ENCODE peak calls at places on chromosomes 4 and X, in four cellular contexts. H is astrocyte, E is IMR-90, I is PC-9. D is an unnamed sample. For H3K36me3, the result is how much of the 10 kb centered on the place peaks cover.

GRCh38 chr4:25580633-25581467 is 74.8 kb upstream of the SLC34A2 start:
- DNase-seq in I (no peak), E (no peak), H (no peak), D (no peak)

GRCh38 chr4:25900310-25900709 is 13.7 kb upstream of the SMIM20 start:
- DNase-seq in H (no peak), E (peak), I (no peak), D (no peak)

GRCh38 chr4:8356856-8357255 is 83.7 kb downstream of the ACOX3 start:
- DNase-seq in E (no peak), I (no peak), H (no peak), D (no peak)

GRCh38 chrX:112941209-112941788 is 100.7 kb upstream of the AMOT start:
- DNase-seq in H (no peak), E (peak), I (no peak), D (no peak)

GRCh38 chrX:72054776-72055495 is 76.8 kb downstream of the RTL5 start:
- DNase-seq in H (no peak), I (no peak), E (no peak), D (no peak)

GRCh38 chr4:94455081-94455480 is 3.3 kb downstream of the PDLIM5 start:
- DNase-seq in H (peak), E (peak), I (no peak), D (peak)

GRCh38 chr4:176444741-176445140 is 125.0 kb downstream of the SPCS3 start:
- DNase-seq in E (peak), I (no peak), H (peak), D (no peak)

GRCh38 chrX:23451266-23451665 is 116.6 kb downstream of the PTCHD1 start:
- DNase-seq in E (no peak), I (no peak), H (no peak), D (no peak)

GRCh38 chrX:55489315-55490009 is at the start of gene USP51:
- DNase-seq in I (no peak), E (peak), H (no peak), D (peak)

GRCh38 chr4:150164055-150164454 is 85.8 kb downstream of the DCLK2 start:
- DNase-seq in I (no peak), E (no peak), H (no peak), D (peak)

GRCh38 chr4:79016878-79017277 is 77.6 kb upstream of the PAQR3 start:
- DNase-seq in E (no peak), I (no peak), H (no peak), D (no peak)

GRCh38 chr4:145681518-145681917 is 1.6 kb downstream of the C4orf51 start:
- DNase-seq in I (no peak), H (no peak), E (no peak), D (no peak)

GRCh38 chr4:61003301-61003700 is 196.8 kb upstream of the ADGRL3 start:
- DNase-seq in I (no peak), H (peak), E (peak), D (no peak)

GRCh38 chr4:1243451-1244080 is 5.4 kb downstream of the CTBP1 start:
- DNase-seq in I (no peak), E (no peak), H (no peak), D (no peak)

GRCh38 chr4:98890698-98891097 is 38.2 kb downstream of the EIF4E start:
- DNase-seq in H (peak), I (no peak), E (no peak), D (no peak)

GRCh38 chr4:126124817-126125216 is 810.1 kb downstream of the FAT4 start:
- DNase-seq in I (no peak), H (no peak), E (no peak), D (no peak)

GRCh38 chrX:133923113-133923512 is 62.3 kb downstream of the GPC3 start:
- DNase-seq in H (no peak), I (no peak), E (no peak), D (no peak)

GRCh38 chrX:40175416-40176255 is 77.9 kb upstream of the BCOR start:
- DNase-seq in I (peak), H (no peak), E (no peak), D (peak)

GRCh38 chr4:9894604-9895361 is 113.3 kb downstream of the DRD5 start:
- DNase-seq in I (no peak), H (no peak), E (no peak), D (no peak)

GRCh38 chrX:139750390-139750789 is 42.4 kb upstream of the MCF2 start:
- DNase-seq in H (peak), E (peak), I (no peak), D (no peak)

GRCh38 chr4:75423029-75423428 is 91.2 kb downstream of the RCHY1 start:
- DNase-seq in H (no peak), I (no peak), E (no peak), D (no peak)

GRCh38 chr4:26032572-26033320 is 118.7 kb downstream of the SMIM20 start:
- DNase-seq in I (no peak), H (peak), E (peak), D (no peak)

GRCh38 chrX:17706676-17707075 is 30.6 kb upstream of the SCML1 start:
- DNase-seq in I (peak), E (peak), H (peak), D (no peak)

GRCh38 chr4:109760682-109761081 is 30.8 kb upstream of the PLA2G12A start:
- DNase-seq in I (no peak), E (no peak), H (no peak), D (no peak)

GRCh38 chr4:38396845-38397547 is 267.0 kb upstream of the KLF3 start:
- DNase-seq in E (no peak), H (no peak), I (no peak), D (no peak)

GRCh38 chrX:2701600-2701999 is 10.5 kb downstream of the CD99 start:
- DNase-seq in H (no peak), I (no peak), E (no peak), D (peak)

GRCh38 chr4:56289934-56290333 is 97.4 kb downstream of the AASDH start:
- DNase-seq in I (peak), E (no peak), H (peak), D (no peak)
- H3K4me3 ChIP-seq in I (no peak), E (no peak), H (no peak), D (no peak)

GRCh38 chrX:115898382-115899001 is 272.1 kb upstream of the AGTR2 start:
- DNase-seq in I (peak), E (peak), H (no peak), D (no peak)
- TF ChIP-seq CTCF in I (peak), E (peak), H (no peak), D (peak)

DNA sequence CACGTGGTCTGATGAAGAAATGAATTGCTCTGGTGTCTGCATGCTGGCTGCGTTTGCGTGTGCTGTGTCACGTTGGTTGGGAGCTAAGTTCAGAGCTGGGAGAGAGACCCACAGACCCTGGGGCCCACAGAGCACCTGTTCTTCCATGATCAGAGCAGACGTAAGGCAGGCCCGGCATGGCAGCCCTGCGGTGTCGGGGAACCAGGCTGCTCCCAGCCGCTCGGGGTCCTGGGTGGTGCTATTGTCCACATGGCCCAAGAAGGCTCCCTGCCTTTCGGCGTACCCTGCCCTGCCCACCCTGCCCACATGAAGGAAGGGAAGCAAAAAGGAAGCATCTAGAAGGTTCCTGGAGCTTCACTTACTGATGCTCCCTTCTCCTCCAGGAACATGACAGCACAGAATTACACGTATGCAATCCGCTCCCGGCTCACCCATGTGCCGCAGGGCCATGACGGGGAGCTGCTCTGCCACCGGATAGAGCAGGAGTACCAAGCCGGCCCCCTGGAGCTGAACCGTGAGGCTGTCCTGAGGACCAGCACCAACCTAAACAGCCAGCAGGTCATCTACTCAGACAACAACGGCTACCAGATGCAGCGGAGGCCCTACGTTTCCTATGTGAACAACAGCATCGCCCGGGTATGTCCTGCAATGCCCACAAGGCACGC is 30.9 kb upstream of the MRFAP1 start:
- DNase-seq in E (no peak), I (no peak), H (no peak), D (no peak)
- H3K36me3 ChIP-seq in E (half or more), I (under half), H (under half), D (half or more)

DNA sequence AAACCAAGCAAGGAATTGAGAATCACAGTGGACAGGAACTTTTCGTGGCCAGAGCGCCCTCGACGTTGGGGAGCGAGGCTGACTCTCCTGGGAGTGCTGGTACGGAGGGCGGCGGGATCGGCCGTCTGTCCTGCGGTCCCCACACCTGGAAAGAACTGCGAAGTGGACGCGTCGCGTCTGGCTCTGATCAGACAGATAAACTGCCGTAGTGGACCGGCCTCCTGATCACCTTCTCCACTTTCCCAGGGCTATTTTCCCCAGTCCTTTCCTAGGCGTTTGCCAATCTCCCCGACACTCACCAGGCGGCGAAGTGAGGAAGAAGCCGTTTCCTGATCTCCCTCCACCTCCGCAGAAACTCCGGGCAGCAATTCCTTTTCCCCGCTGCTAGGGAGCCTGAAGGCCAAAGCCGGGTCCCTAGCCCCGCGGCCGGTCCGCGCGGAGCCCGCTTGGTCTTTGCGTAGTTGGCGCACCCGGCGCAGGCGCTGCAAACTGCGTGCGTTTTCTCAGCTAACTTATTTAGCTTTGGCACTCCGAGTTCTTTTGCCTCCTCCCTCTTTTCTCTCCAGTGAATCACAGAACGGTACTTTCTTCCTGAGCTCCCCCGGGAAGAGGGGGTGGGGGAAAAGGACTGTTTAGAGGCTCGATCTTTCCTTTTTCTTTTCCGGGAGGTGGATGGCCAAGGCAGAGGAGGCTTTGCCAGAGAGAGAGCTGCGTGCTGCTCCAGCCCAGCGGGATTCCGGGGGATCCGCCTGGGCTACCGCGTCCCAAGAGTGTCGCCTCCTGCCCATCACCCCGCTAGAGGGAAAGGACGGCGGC is at the start of gene ARSJ:
- DNase-seq in I (peak), H (peak), E (peak), D (peak)
- H3K4me3 ChIP-seq in I (peak), H (peak), E (peak), D (peak)